ENCODE peak calls at places on chromosomes 13 and 19, in seven cellular contexts. Q is SK-N-SH, H is A549, A is K562, N is GM12878, P is H1, E is HepG2. T is an unnamed sample.

GRCh38 chr13:30108913-30109237 is 198.5 kb downstream of the KATNAL1 start:
- DNase-seq in Q (no peak), H (no peak), A (no peak), N (no peak), P (no peak), E (peak; percentile 33), T (no peak)

GRCh38 chr13:94384217-94384905 is 95.1 kb downstream of the DCT start:
- DNase-seq in Q (no peak), H (no peak), A (no peak), N (no peak), P (no peak), E (no peak), T (peak; percentile 68)

GRCh38 chr13:64709079-64709478 is 2521.1 kb downstream of the PCDH9 start:
- DNase-seq in Q (no peak), H (no peak), A (no peak), N (no peak), P (no peak), E (no peak), T (no peak)

GRCh38 chr13:26563713-26564112 is 6.2 kb downstream of the WASF3 start:
- DNase-seq in Q (no peak), H (no peak), A (no peak), N (no peak), P (no peak), E (no peak), T (no peak)

GRCh38 chr13:77980592-77980991 is 62.0 kb upstream of the EDNRB start:
- DNase-seq in Q (no peak), H (no peak), A (no peak), N (no peak), P (no peak), E (no peak), T (peak; percentile 81)

GRCh38 chr19:11767633-11768133 is 883 bp downstream of the ZNF441 start:
- DNase-seq in Q (peak; percentile 57), H (no peak), A (peak; percentile 34), N (peak; percentile 31), P (no peak), E (peak; percentile 72), T (peak; percentile 37)

GRCh38 chr13:39789451-39789850 is 134.0 kb downstream of the COG6 start:
- DNase-seq in Q (no peak), H (no peak), A (no peak), N (no peak), P (no peak), E (no peak), T (no peak)

GRCh38 chr13:113601166-113602070 is 16.9 kb downstream of the TFDP1 start:
- DNase-seq in Q (no peak), H (no peak), A (no peak), N (no peak), P (no peak), E (no peak), T (no peak)

GRCh38 chr19:40613669-40614594 is 12.8 kb downstream of the LTBP4 start:
- DNase-seq in Q (no peak), H (peak; percentile 72), A (peak; percentile 90), N (peak; percentile 57), P (no peak), E (no peak), T (peak; percentile 72)

GRCh38 chr19:2117215-2117960 is 20.7 kb downstream of the IZUMO4 start:
- DNase-seq in Q (no peak), H (no peak), A (no peak), N (no peak), P (no peak), E (no peak), T (no peak)

GRCh38 chr19:49983645-49984229 is 22.8 kb upstream of the SIGLEC11 start:
- DNase-seq in Q (peak; percentile 79), H (peak; percentile 70), A (peak; percentile 71), N (peak; percentile 19), P (no peak), E (peak; percentile 58), T (peak; percentile 37)

GRCh38 chr13:97934590-97934989 is 18.9 kb upstream of the IPO5 start:
- DNase-seq in Q (no peak), H (no peak), A (no peak), N (no peak), P (no peak), E (no peak), T (no peak)

GRCh38 chr13:36395280-36395679 is 37.0 kb upstream of the CCNA1 start:
- DNase-seq in Q (peak; percentile 11), H (peak; percentile 5), A (peak; percentile 13), N (no peak), P (no peak), E (peak; percentile 5), T (peak; percentile 66)

GRCh38 chr19:10417598-10418280 is 2.6 kb upstream of the PDE4A start:
- DNase-seq in Q (peak; percentile 39), H (no peak), A (peak; percentile 40), N (no peak), P (no peak), E (no peak), T (no peak)

GRCh38 chr13:99565478-99566124 is 64.3 kb downstream of the TM9SF2 start:
- DNase-seq in Q (no peak), H (no peak), A (no peak), N (no peak), P (no peak), E (no peak), T (peak; percentile 29)

GRCh38 chr13:106958690-106959089 is 390.8 kb upstream of the ARGLU1 start:
- DNase-seq in Q (no peak), H (no peak), A (no peak), N (no peak), P (no peak), E (peak; percentile 7), T (no peak)

DNA sequence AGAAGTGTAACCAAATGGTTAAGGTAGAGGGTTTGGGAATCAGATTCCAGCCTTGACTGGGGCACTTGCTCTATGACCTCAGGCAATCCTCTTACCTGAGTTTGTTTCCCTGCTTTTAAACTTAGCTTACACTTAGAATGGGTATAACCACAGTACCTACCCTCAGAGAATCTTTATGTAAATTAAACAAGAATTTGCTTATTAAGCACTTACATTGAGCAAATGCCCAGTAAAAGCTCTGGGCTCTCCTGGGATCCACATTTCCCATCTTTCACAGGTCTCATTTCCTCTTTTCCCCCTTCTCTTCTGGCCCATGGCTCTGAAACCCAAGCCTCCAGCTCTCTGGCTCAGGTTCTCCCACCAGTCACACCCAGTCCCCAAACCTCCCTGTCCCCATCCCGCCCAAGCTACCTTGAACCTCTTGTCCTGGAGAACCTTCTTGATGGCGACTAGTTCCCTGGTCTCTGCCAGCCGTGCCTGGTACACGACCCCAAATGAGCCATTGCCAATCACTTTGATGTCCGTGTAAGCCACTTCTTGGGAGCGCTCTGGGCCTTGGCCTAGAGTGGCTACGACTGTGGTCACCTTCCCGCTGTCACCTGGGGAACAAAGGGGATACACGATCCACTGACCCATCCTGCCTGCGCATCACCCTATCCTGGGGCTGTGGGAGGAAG is 2.7 kb downstream of the GSK3A start:
- DNase-seq in Q (no peak), H (no peak), A (no peak), N (no peak), P (no peak), E (no peak), T (no peak)
- TF ChIP-seq RFX5 in Q (no peak), H (no peak), A (no peak), N (no peak), P (no peak), E (no peak), T (no peak)

DNA sequence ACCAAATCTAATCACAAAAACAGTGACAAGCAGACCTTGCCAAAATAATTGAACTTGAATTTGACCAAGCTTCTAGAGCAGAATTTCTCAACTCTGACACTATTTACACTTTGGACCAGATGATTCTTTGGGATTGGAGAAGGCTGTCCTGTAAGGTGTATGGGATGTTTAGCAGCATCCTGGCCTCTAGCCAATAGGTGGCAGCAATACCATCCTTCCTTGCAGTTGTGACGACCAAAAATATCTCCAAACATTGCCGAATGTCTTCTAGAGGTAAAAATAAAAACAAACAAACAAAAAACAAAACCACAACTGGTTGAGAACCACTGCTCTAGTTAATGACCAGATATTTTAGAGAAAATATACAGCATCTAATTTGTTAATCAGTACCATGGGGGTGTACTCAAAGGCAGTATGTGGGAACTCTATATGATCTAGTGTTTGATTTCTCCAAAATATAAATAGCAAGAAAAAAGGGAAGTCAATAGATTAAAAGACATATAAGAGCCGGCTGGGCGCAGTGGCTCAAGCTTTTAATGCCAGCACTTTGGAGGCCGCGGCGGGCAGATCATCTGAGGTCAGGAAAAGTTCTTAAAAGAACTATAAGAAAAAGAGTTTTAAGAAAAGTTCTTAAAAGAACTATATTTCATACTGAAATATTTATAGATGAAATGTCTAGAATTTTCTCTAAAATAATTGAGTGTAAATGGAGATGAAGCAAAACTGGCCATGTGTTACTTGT is 60.9 kb upstream of the ZNF527 start:
- DNase-seq in Q (peak; percentile 32), H (no peak), A (no peak), N (no peak), P (no peak), E (no peak), T (no peak)
- TF ChIP-seq RFX5 in Q (no peak), H (no peak), A (no peak), N (no peak), P (no peak), E (no peak), T (no peak)

GRCh38 chr13:48125794-48126228 is 30.9 kb upstream of the MED4 start:
- DNase-seq in Q (no peak), H (no peak), A (no peak), N (no peak), P (no peak), E (peak; percentile 25), T (no peak)

GRCh38 chr13:48123827-48124226 is 28.9 kb upstream of the MED4 start:
- DNase-seq in Q (no peak), H (no peak), A (no peak), N (no peak), P (no peak), E (no peak), T (no peak)

GRCh38 chr13:48120246-48120645 is 25.3 kb upstream of the MED4 start:
- DNase-seq in Q (no peak), H (no peak), A (no peak), N (no peak), P (no peak), E (no peak), T (no peak)

GRCh38 chr13:48118025-48118424 is 23.1 kb upstream of the MED4 start:
- DNase-seq in Q (no peak), H (no peak), A (no peak), N (no peak), P (no peak), E (no peak), T (no peak)

GRCh38 chr13:48121733-48122132 is 26.8 kb upstream of the MED4 start:
- DNase-seq in Q (no peak), H (no peak), A (no peak), N (no peak), P (no peak), E (no peak), T (no peak)
- TF ChIP-seq RFX5 in Q (no peak), H (no peak), A (no peak), N (no peak), P (no peak), E (no peak), T (no peak)

DNA sequence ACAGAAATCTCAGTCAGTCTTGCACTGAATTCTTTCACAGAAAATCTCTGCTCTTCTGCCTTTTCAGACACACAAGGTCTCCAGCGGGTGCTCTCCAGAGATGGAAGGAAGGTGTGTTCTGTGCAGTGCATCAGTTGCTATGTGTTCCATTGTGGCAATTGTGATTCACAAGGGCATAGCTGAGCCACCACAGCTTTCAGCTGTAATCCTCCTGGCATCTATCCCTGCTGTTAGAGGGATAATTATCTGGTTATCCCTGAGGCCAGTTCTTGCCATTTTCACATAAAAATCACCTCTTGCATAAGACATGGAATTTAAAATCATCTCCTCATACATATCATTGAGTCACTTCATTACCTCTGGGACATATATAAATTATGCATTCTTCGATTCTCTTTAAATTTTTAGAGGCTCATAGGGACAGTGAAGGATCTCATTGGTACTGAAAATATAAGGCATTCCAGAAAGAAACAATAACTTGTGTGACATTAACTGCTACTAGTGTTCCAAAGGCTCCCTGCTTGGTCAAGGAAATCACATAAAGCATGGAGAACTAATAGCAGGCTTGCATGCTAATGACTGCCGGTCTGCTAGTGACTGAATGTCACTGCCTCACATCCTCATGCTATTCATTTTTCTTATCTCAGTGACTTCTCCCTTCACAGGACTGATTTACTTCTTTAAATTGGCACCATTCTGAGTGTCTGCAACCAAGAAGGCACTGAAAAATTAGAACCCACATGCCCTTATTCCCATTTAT is 214.0 kb downstream of the ENOX1 start:
- DNase-seq in Q (no peak), H (no peak), A (no peak), N (no peak), P (no peak), E (no peak), T (peak; percentile 25)
- TF ChIP-seq RFX5 in Q (no peak), H (no peak), A (no peak), N (no peak), P (no peak), E (no peak), T (no peak)

T was measured in IMR-90.